ENCODE peak calls at places on chromosomes 3 and 15, in five cellular contexts. One of them, this sample, is unnamed.

GRCh38 chr3:111715911-111716523 is 120.9 kb upstream of the ZBED2 start:
- DNase-seq in NCI-H2081 treated with DMSO at 0.1 percent for 48 hours: no peak
- DNase-seq in lower lobe of right lung: peak; percentile 53
- DNase-seq in substantia nigra: no peak
- DNase-seq in WTC11: peak; percentile 27
- DNase-seq in this sample: peak; percentile 62

GRCh38 chr3:192207661-192208060 is 519.7 kb downstream of the FGF12 start:
- DNase-seq in NCI-H2081 treated with DMSO at 0.1 percent for 48 hours: peak; percentile 11
- DNase-seq in lower lobe of right lung: peak; percentile 48
- DNase-seq in substantia nigra: no peak
- DNase-seq in WTC11: no peak
- DNase-seq in this sample: no peak

GRCh38 chr3:151356791-151357460 is 27.6 kb upstream of the P2RY13 start:
- DNase-seq in NCI-H2081 treated with DMSO at 0.1 percent for 48 hours: no peak
- DNase-seq in lower lobe of right lung: no peak
- DNase-seq in substantia nigra: no peak
- DNase-seq in WTC11: no peak
- DNase-seq in this sample: no peak

GRCh38 chr15:33195283-33195682 is 769 bp upstream of the FMN1 start:
- DNase-seq in NCI-H2081 treated with DMSO at 0.1 percent for 48 hours: no peak
- DNase-seq in lower lobe of right lung: no peak
- DNase-seq in substantia nigra: no peak
- DNase-seq in WTC11: no peak
- DNase-seq in this sample: no peak

GRCh38 chr3:144915202-144915601 is 943.6 kb downstream of the DIPK2A start:
- DNase-seq in NCI-H2081 treated with DMSO at 0.1 percent for 48 hours: no peak
- DNase-seq in lower lobe of right lung: no peak
- DNase-seq in substantia nigra: no peak
- DNase-seq in WTC11: no peak
- DNase-seq in this sample: no peak

GRCh38 chr3:36591959-36592358 is 172.4 kb downstream of the DCLK3 start:
- DNase-seq in NCI-H2081 treated with DMSO at 0.1 percent for 48 hours: no peak
- DNase-seq in lower lobe of right lung: no peak
- DNase-seq in substantia nigra: no peak
- DNase-seq in WTC11: no peak
- DNase-seq in this sample: no peak

GRCh38 chr3:177451940-177452484 is 254.7 kb upstream of the TBL1XR1 start:
- DNase-seq in NCI-H2081 treated with DMSO at 0.1 percent for 48 hours: no peak
- DNase-seq in lower lobe of right lung: no peak
- DNase-seq in substantia nigra: no peak
- DNase-seq in WTC11: no peak
- DNase-seq in this sample: no peak

GRCh38 chr15:91887921-91888373 is 34.4 kb downstream of the SLCO3A1 start:
- DNase-seq in NCI-H2081 treated with DMSO at 0.1 percent for 48 hours: peak; percentile 11
- DNase-seq in lower lobe of right lung: no peak
- DNase-seq in substantia nigra: no peak
- DNase-seq in WTC11: no peak
- DNase-seq in this sample: no peak

GRCh38 chr3:183293966-183294365 is 40.9 kb downstream of the B3GNT5 start:
- DNase-seq in NCI-H2081 treated with DMSO at 0.1 percent for 48 hours: no peak
- DNase-seq in lower lobe of right lung: no peak
- DNase-seq in substantia nigra: no peak
- DNase-seq in WTC11: no peak
- DNase-seq in this sample: no peak

GRCh38 chr3:149402481-149402880 is 25.0 kb upstream of the TM4SF1 start:
- DNase-seq in NCI-H2081 treated with DMSO at 0.1 percent for 48 hours: no peak
- DNase-seq in lower lobe of right lung: no peak
- DNase-seq in substantia nigra: no peak
- DNase-seq in WTC11: no peak
- DNase-seq in this sample: no peak

GRCh38 chr15:41490355-41490754 is 3.3 kb upstream of the ITPKA start:
- DNase-seq in NCI-H2081 treated with DMSO at 0.1 percent for 48 hours: no peak
- DNase-seq in lower lobe of right lung: no peak
- DNase-seq in substantia nigra: no peak
- DNase-seq in WTC11: no peak
- DNase-seq in this sample: no peak

GRCh38 chr3:55615694-55616310 is 128.7 kb upstream of the WNT5A start:
- DNase-seq in NCI-H2081 treated with DMSO at 0.1 percent for 48 hours: no peak
- DNase-seq in lower lobe of right lung: no peak
- DNase-seq in substantia nigra: no peak
- DNase-seq in WTC11: peak; percentile 56
- DNase-seq in this sample: no peak

GRCh38 chr15:49675051-49675450 is 54.2 kb downstream of the DTWD1 start:
- DNase-seq in NCI-H2081 treated with DMSO at 0.1 percent for 48 hours: no peak
- DNase-seq in lower lobe of right lung: no peak
- DNase-seq in substantia nigra: no peak
- DNase-seq in WTC11: no peak
- DNase-seq in this sample: no peak

GRCh38 chr3:37564518-37564917 is 297.2 kb upstream of the CTDSPL start:
- DNase-seq in NCI-H2081 treated with DMSO at 0.1 percent for 48 hours: no peak
- DNase-seq in lower lobe of right lung: no peak
- DNase-seq in substantia nigra: no peak
- DNase-seq in WTC11: no peak
- DNase-seq in this sample: no peak

GRCh38 chr15:43510230-43511011 is 7.0 kb upstream of the MAP1A start:
- DNase-seq in NCI-H2081 treated with DMSO at 0.1 percent for 48 hours: peak; percentile 90
- DNase-seq in lower lobe of right lung: peak; percentile 99
- DNase-seq in substantia nigra: peak; percentile 84
- DNase-seq in WTC11: peak; percentile 99
- DNase-seq in this sample: peak; percentile 99

GRCh38 chr3:136989781-136990524 is 32.2 kb downstream of the IL20RB start:
- DNase-seq in NCI-H2081 treated with DMSO at 0.1 percent for 48 hours: no peak
- DNase-seq in lower lobe of right lung: no peak
- DNase-seq in substantia nigra: no peak
- DNase-seq in WTC11: no peak
- DNase-seq in this sample: no peak

GRCh38 chr15:31236184-31237041 is 90.2 kb upstream of the KLF13 start:
- DNase-seq in NCI-H2081 treated with DMSO at 0.1 percent for 48 hours: peak; percentile 97
- DNase-seq in lower lobe of right lung: peak; percentile 64
- DNase-seq in substantia nigra: no peak
- DNase-seq in WTC11: no peak
- DNase-seq in this sample: peak; percentile 85

GRCh38 chr15:56734013-56734625 is 810 bp upstream of the ZNF280D start:
- DNase-seq in NCI-H2081 treated with DMSO at 0.1 percent for 48 hours: no peak
- DNase-seq in lower lobe of right lung: no peak
- DNase-seq in substantia nigra: no peak
- DNase-seq in WTC11: no peak
- DNase-seq in this sample: no peak

GRCh38 chr15:72203507-72203837 is 5.9 kb upstream of the GRAMD2A start:
- DNase-seq in NCI-H2081 treated with DMSO at 0.1 percent for 48 hours: peak; percentile 55
- DNase-seq in lower lobe of right lung: peak; percentile 48
- DNase-seq in substantia nigra: no peak
- DNase-seq in WTC11: no peak
- DNase-seq in this sample: peak; percentile 86

GRCh38 chr3:22922317-22922716 is 280.8 kb upstream of the UBE2E2 start:
- DNase-seq in NCI-H2081 treated with DMSO at 0.1 percent for 48 hours: no peak
- DNase-seq in lower lobe of right lung: no peak
- DNase-seq in substantia nigra: no peak
- DNase-seq in WTC11: no peak
- DNase-seq in this sample: no peak

GRCh38 chr15:40061212-40061901 is 22.4 kb upstream of the SRP14 start:
- DNase-seq in NCI-H2081 treated with DMSO at 0.1 percent for 48 hours: no peak
- DNase-seq in lower lobe of right lung: no peak
- DNase-seq in substantia nigra: no peak
- DNase-seq in WTC11: no peak
- DNase-seq in this sample: no peak

GRCh38 chr15:66830358-66830757 is 128.3 kb downstream of the SMAD6 start:
- DNase-seq in NCI-H2081 treated with DMSO at 0.1 percent for 48 hours: no peak
- DNase-seq in lower lobe of right lung: no peak
- DNase-seq in substantia nigra: no peak
- DNase-seq in WTC11: no peak
- DNase-seq in this sample: peak; percentile 73

GRCh38 chr15:31752363-31752762 is 278.0 kb upstream of the CHRNA7 start:
- DNase-seq in NCI-H2081 treated with DMSO at 0.1 percent for 48 hours: no peak
- DNase-seq in lower lobe of right lung: no peak
- DNase-seq in substantia nigra: no peak
- DNase-seq in WTC11: no peak
- DNase-seq in this sample: no peak

GRCh38 chr3:162597221-162597620 is 1100.6 kb downstream of the OTOL1 start:
- DNase-seq in NCI-H2081 treated with DMSO at 0.1 percent for 48 hours: no peak
- DNase-seq in lower lobe of right lung: no peak
- DNase-seq in substantia nigra: no peak
- DNase-seq in WTC11: no peak
- DNase-seq in this sample: no peak

GRCh38 chr15:58771621-58772235 is 626 bp downstream of the MINDY2 start:
- DNase-seq in NCI-H2081 treated with DMSO at 0.1 percent for 48 hours: no peak
- DNase-seq in lower lobe of right lung: peak; percentile 75
- DNase-seq in substantia nigra: peak; percentile 40
- DNase-seq in WTC11: peak; percentile 70
- DNase-seq in this sample: peak; percentile 85

GRCh38 chr3:113275876-113276580 is 64.7 kb downstream of the BOC start:
- DNase-seq in NCI-H2081 treated with DMSO at 0.1 percent for 48 hours: no peak
- DNase-seq in lower lobe of right lung: no peak
- DNase-seq in substantia nigra: no peak
- DNase-seq in WTC11: no peak
- DNase-seq in this sample: peak; percentile 78

GRCh38 chr3:97910931-97911351 is 61.3 kb downstream of the RIOX2 start:
- DNase-seq in NCI-H2081 treated with DMSO at 0.1 percent for 48 hours: no peak
- DNase-seq in lower lobe of right lung: no peak
- DNase-seq in substantia nigra: no peak
- DNase-seq in WTC11: no peak
- DNase-seq in this sample: no peak

GRCh38 chr15:47811160-47811559 is 93.9 kb downstream of the SEMA6D start:
- DNase-seq in NCI-H2081 treated with DMSO at 0.1 percent for 48 hours: no peak
- DNase-seq in lower lobe of right lung: no peak
- DNase-seq in substantia nigra: no peak
- DNase-seq in WTC11: no peak
- DNase-seq in this sample: no peak